ENCODE peak calls at places on chromosomes 1 and 21, in four cellular contexts. One of them, this sample, is unnamed.

GRCh38 chr1:8026153-8026975 is at the start of gene ERRFI1:
- DNase-seq in SK-N-SH: peak; percentile 98
- DNase-seq in ovary: peak; percentile 96
- DNase-seq in sigmoid colon: peak; percentile 98
- DNase-seq in this sample: peak; percentile 97

GRCh38 chr1:182507685-182508084 is 57.7 kb downstream of the RGSL1 start:
- DNase-seq in ovary: no peak
- DNase-seq in sigmoid colon: no peak
- DNase-seq in SK-N-SH: no peak
- DNase-seq in this sample: no peak

GRCh38 chr1:209688746-209689234 is 13.6 kb downstream of the G0S2 start:
- DNase-seq in sigmoid colon: no peak
- DNase-seq in ovary: no peak
- DNase-seq in SK-N-SH: no peak
- DNase-seq in this sample: no peak

GRCh38 chr1:54559111-54559548 is 11.1 kb downstream of the ACOT11 start:
- DNase-seq in sigmoid colon: no peak
- DNase-seq in SK-N-SH: no peak
- DNase-seq in ovary: no peak
- DNase-seq in this sample: no peak

GRCh38 chr1:116824631-116825399 is 70.6 kb downstream of the CD2 start:
- DNase-seq in SK-N-SH: peak; percentile 15
- DNase-seq in ovary: no peak
- DNase-seq in sigmoid colon: no peak
- DNase-seq in this sample: no peak

GRCh38 chr1:231550448-231550781 is 21.9 kb downstream of the TSNAX start:
- DNase-seq in SK-N-SH: peak; percentile 44
- DNase-seq in ovary: no peak
- DNase-seq in sigmoid colon: no peak
- DNase-seq in this sample: no peak

GRCh38 chr1:4307468-4307845 is 347.0 kb upstream of the AJAP1 start:
- DNase-seq in ovary: no peak
- DNase-seq in SK-N-SH: no peak
- DNase-seq in sigmoid colon: peak; percentile 51
- DNase-seq in this sample: peak; percentile 55

GRCh38 chr1:117324357-117324756 is 42.9 kb upstream of the MAN1A2 start:
- DNase-seq in sigmoid colon: no peak
- DNase-seq in ovary: no peak
- DNase-seq in SK-N-SH: no peak
- DNase-seq in this sample: no peak

GRCh38 chr1:31577515-31578191 is 1.3 kb downstream of the TINAGL1 start:
- DNase-seq in sigmoid colon: peak; percentile 78
- DNase-seq in SK-N-SH: no peak
- DNase-seq in ovary: no peak
- DNase-seq in this sample: no peak

GRCh38 chr1:91693542-91693941 is 192.4 kb downstream of the TGFBR3 start:
- DNase-seq in sigmoid colon: peak; percentile 75
- DNase-seq in ovary: peak; percentile 45
- DNase-seq in SK-N-SH: no peak
- DNase-seq in this sample: no peak

GRCh38 chr1:106072909-106073600 is 983.4 kb upstream of the PRMT6 start:
- DNase-seq in ovary: no peak
- DNase-seq in sigmoid colon: no peak
- DNase-seq in SK-N-SH: no peak
- DNase-seq in this sample: no peak

GRCh38 chr1:114081145-114082046 is 72.3 kb downstream of the SYT6 start:
- DNase-seq in ovary: peak; percentile 21
- DNase-seq in sigmoid colon: no peak
- DNase-seq in SK-N-SH: no peak
- DNase-seq in this sample: no peak

GRCh38 chr1:43358121-43358745 is 548 bp upstream of the CDC20 start:
- DNase-seq in ovary: no peak
- DNase-seq in sigmoid colon: no peak
- DNase-seq in SK-N-SH: peak; percentile 51
- DNase-seq in this sample: no peak

GRCh38 chr1:77415585-77415984 is 133.8 kb downstream of the AK5 start:
- DNase-seq in SK-N-SH: no peak
- DNase-seq in ovary: no peak
- DNase-seq in sigmoid colon: no peak
- DNase-seq in this sample: no peak

GRCh38 chr1:232974971-232975370 is 24.6 kb downstream of the NTPCR start:
- DNase-seq in ovary: no peak
- DNase-seq in SK-N-SH: no peak
- DNase-seq in sigmoid colon: no peak
- DNase-seq in this sample: no peak

GRCh38 chr21:36765229-36765628 is 66.3 kb downstream of the SIM2 start:
- DNase-seq in ovary: no peak
- DNase-seq in sigmoid colon: no peak
- DNase-seq in SK-N-SH: no peak
- DNase-seq in this sample: no peak

GRCh38 chr1:5751171-5751556 is 241.1 kb downstream of the NPHP4 start:
- DNase-seq in sigmoid colon: peak; percentile 30
- DNase-seq in SK-N-SH: no peak
- DNase-seq in ovary: no peak
- DNase-seq in this sample: no peak

GRCh38 chr1:235513495-235514366 is 9.5 kb upstream of the B3GALNT2 start:
- DNase-seq in ovary: peak; percentile 33
- DNase-seq in sigmoid colon: no peak
- DNase-seq in SK-N-SH: peak; percentile 55
- DNase-seq in this sample: no peak

GRCh38 chr1:84496498-84496897 is 9.7 kb upstream of the SPATA1 start:
- DNase-seq in SK-N-SH: no peak
- DNase-seq in ovary: no peak
- DNase-seq in sigmoid colon: no peak
- DNase-seq in this sample: no peak

GRCh38 chr1:101025283-101025679 is 303 bp downstream of the DPH5 start:
- DNase-seq in sigmoid colon: no peak
- DNase-seq in ovary: peak; percentile 14
- DNase-seq in SK-N-SH: peak; percentile 29
- DNase-seq in this sample: no peak

GRCh38 chr1:207050428-207050767 is 610 bp downstream of the YOD1 start:
- DNase-seq in ovary: no peak
- DNase-seq in SK-N-SH: no peak
- DNase-seq in sigmoid colon: no peak
- DNase-seq in this sample: no peak

GRCh38 chr1:160907976-160908375 is 23.0 kb upstream of the ITLN1 start:
- DNase-seq in sigmoid colon: no peak
- DNase-seq in ovary: peak; percentile 24
- DNase-seq in SK-N-SH: no peak
- DNase-seq in this sample: no peak

GRCh38 chr1:33634806-33635205 is 162.4 kb downstream of the ZSCAN20 start:
- DNase-seq in sigmoid colon: no peak
- DNase-seq in ovary: no peak
- DNase-seq in SK-N-SH: peak; percentile 41
- DNase-seq in this sample: no peak

GRCh38 chr1:34851431-34852105 is 8.0 kb downstream of the SMIM12 start:
- DNase-seq in ovary: peak; percentile 42
- DNase-seq in SK-N-SH: no peak
- DNase-seq in sigmoid colon: peak; percentile 71
- DNase-seq in this sample: no peak

GRCh38 chr1:1666526-1666925 is 7.7 kb upstream of the CDK11B start:
- DNase-seq in ovary: no peak
- DNase-seq in SK-N-SH: no peak
- DNase-seq in sigmoid colon: peak; percentile 48
- DNase-seq in this sample: peak; percentile 75

GRCh38 chr1:178871551-178872320 is 859 bp upstream of the ANGPTL1 start:
- DNase-seq in ovary: no peak
- DNase-seq in SK-N-SH: no peak
- DNase-seq in sigmoid colon: no peak
- DNase-seq in this sample: no peak

GRCh38 chr1:228465571-228466146 is 21.5 kb upstream of the RNF187 start:
- DNase-seq in SK-N-SH: no peak
- DNase-seq in sigmoid colon: no peak
- DNase-seq in ovary: no peak
- DNase-seq in this sample: no peak

GRCh38 chr1:29736582-29737188 is 500.4 kb downstream of the PTPRU start:
- DNase-seq in sigmoid colon: no peak
- DNase-seq in ovary: no peak
- DNase-seq in SK-N-SH: no peak
- DNase-seq in this sample: no peak

GRCh38 chr1:27668808-27669723 is 2.9 kb downstream of the IFI6 start:
- DNase-seq in SK-N-SH: peak; percentile 85
- DNase-seq in sigmoid colon: peak; percentile 85
- DNase-seq in ovary: peak; percentile 82
- DNase-seq in this sample: no peak

GRCh38 chr1:167573035-167573434 is 19.5 kb upstream of the CREG1 start:
- DNase-seq in SK-N-SH: no peak
- DNase-seq in ovary: no peak
- DNase-seq in sigmoid colon: no peak
- DNase-seq in this sample: no peak

GRCh38 chr1:39680751-39681150 is 8.8 kb upstream of the NT5C1A start:
- DNase-seq in sigmoid colon: no peak
- DNase-seq in SK-N-SH: no peak
- DNase-seq in ovary: no peak
- DNase-seq in this sample: no peak

GRCh38 chr1:43975249-43975961 is 645 bp downstream of the ATP6V0B start:
- DNase-seq in sigmoid colon: peak; percentile 85
- DNase-seq in SK-N-SH: no peak
- DNase-seq in ovary: peak; percentile 47
- DNase-seq in this sample: peak; percentile 84

GRCh38 chr1:11321656-11322491 is 48.9 kb downstream of the UBIAD1 start:
- DNase-seq in ovary: no peak
- DNase-seq in sigmoid colon: no peak
- DNase-seq in SK-N-SH: peak; percentile 64
- DNase-seq in this sample: no peak

GRCh38 chr1:64898107-64898861 is 68.1 kb downstream of the JAK1 start:
- DNase-seq in ovary: peak; percentile 89
- DNase-seq in SK-N-SH: no peak
- DNase-seq in sigmoid colon: peak; percentile 95
- DNase-seq in this sample: peak; percentile 90
- TF ChIP-seq EP300 in ovary: peak; percentile 61
- TF ChIP-seq EP300 in SK-N-SH: no peak
- TF ChIP-seq EP300 in sigmoid colon: peak; percentile 66
- TF ChIP-seq EP300 in this sample: no peak

GRCh38 chr1:109622895-109623294 is 3.3 kb downstream of the AMPD2 start:
- DNase-seq in sigmoid colon: no peak
- DNase-seq in ovary: peak; percentile 15
- DNase-seq in SK-N-SH: no peak
- DNase-seq in this sample: no peak

GRCh38 chr1:109625176-109625575 is 5.5 kb downstream of the AMPD2 start:
- DNase-seq in ovary: no peak
- DNase-seq in SK-N-SH: peak; percentile 21
- DNase-seq in sigmoid colon: no peak
- DNase-seq in this sample: no peak

GRCh38 chr1:109622103-109622892 is 2.7 kb downstream of the AMPD2 start:
- DNase-seq in ovary: no peak
- DNase-seq in SK-N-SH: no peak
- DNase-seq in sigmoid colon: no peak
- DNase-seq in this sample: no peak

GRCh38 chr1:109624215-109625010 is 4.8 kb downstream of the AMPD2 start:
- DNase-seq in sigmoid colon: no peak
- DNase-seq in ovary: no peak
- DNase-seq in SK-N-SH: peak; percentile 39
- DNase-seq in this sample: no peak

DNA sequence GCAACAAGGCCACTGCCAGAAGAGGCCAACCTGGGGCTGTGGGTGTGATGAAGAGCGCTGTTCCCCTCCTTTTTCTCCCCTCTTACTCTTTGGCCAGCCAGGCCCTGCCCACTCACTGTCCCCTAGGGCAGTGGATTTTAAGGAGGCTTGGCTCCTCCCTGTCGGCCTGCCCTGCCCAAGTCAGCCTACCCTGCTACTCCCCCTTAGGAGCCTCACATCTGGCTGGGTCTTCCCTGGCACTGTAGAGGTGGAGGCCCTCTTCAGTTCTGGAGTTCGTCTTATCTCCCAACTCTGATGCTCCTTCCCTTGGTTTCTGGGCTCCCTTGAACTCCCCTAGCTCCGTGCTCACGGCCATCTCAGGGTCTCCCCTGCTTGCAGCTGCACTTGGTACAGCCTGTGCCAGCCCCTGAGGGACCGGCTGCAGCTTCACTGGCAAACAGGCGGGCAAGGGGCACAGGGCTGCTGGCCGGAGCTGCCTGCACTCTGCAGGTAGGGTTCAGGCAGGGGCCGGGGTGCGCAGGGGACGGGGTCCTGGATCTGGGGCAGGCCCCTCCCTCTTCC is 4.0 kb downstream of the AMPD2 start:
- DNase-seq in ovary: peak; percentile 16
- DNase-seq in SK-N-SH: peak; percentile 73
- DNase-seq in sigmoid colon: no peak
- DNase-seq in this sample: no peak
- H3K4me3 ChIP-seq in ovary: no peak overlapping the region
- H3K4me3 ChIP-seq in SK-N-SH: no peak overlapping the region
- H3K4me3 ChIP-seq in sigmoid colon: no peak overlapping the region
- H3K4me3 ChIP-seq in this sample: peak overlapping the region; percentile 7

DNA sequence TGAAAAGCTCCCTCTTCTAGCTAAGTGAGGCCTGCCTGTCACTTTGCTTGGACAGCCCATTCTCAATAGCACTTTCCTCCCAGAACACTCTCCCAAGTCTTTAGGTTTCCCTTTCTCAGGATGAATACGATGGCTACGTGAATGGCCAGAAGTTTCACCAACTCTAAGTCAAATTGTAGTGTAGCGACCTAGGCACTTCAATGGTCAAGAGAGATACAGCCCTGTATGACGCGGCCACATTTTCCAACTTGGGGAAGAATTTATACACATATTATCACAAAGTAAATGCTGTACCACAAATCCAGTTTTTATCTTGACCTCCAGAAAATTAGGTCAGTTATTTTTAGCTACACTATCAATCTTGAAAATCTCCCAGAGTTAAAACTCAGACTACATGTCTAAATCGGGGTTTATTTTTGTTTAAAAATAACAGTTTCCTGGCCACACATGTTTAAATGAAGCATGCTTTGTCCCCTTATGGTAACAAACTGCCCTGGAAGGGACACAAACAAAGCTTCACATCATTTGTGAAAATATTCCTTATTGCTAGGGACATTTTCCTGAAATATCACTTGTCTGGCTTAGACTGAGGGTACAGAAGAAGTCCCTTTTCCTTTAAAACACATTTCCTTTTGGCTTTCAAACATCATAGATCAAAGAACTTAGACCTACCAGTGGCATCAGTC is 192.6 kb downstream of the GABPA start:
- DNase-seq in sigmoid colon: no peak
- DNase-seq in SK-N-SH: no peak
- DNase-seq in ovary: no peak
- DNase-seq in this sample: no peak
- TF ChIP-seq EP300 in sigmoid colon: no peak
- TF ChIP-seq EP300 in SK-N-SH: no peak
- TF ChIP-seq EP300 in ovary: no peak
- TF ChIP-seq EP300 in this sample: no peak

GRCh38 chr1:156895927-156896326 is 2.4 kb downstream of the PEAR1 start:
- DNase-seq in sigmoid colon: no peak
- DNase-seq in ovary: no peak
- DNase-seq in SK-N-SH: no peak
- DNase-seq in this sample: no peak

GRCh38 chr1:156893048-156893953 is at the start of gene PEAR1:
- DNase-seq in ovary: peak; percentile 77
- DNase-seq in SK-N-SH: no peak
- DNase-seq in sigmoid colon: peak; percentile 83
- DNase-seq in this sample: no peak

GRCh38 chr1:156895408-156895874 is 1.9 kb downstream of the PEAR1 start:
- DNase-seq in SK-N-SH: peak; percentile 60
- DNase-seq in ovary: no peak
- DNase-seq in sigmoid colon: no peak
- DNase-seq in this sample: no peak

GRCh38 chr1:156894001-156894400 is 483 bp downstream of the PEAR1 start:
- DNase-seq in SK-N-SH: no peak
- DNase-seq in ovary: no peak
- DNase-seq in sigmoid colon: no peak
- DNase-seq in this sample: no peak

GRCh38 chr1:156894711-156895407 is 1.3 kb downstream of the PEAR1 start:
- DNase-seq in ovary: peak; percentile 57
- DNase-seq in sigmoid colon: no peak
- DNase-seq in SK-N-SH: peak; percentile 48
- DNase-seq in this sample: no peak
- H3K4me3 ChIP-seq in ovary: peak overlapping the region; percentile 39
- H3K4me3 ChIP-seq in sigmoid colon: peak overlapping the region; percentile 44
- H3K4me3 ChIP-seq in SK-N-SH: no peak overlapping the region
- H3K4me3 ChIP-seq in this sample: peak overlapping the region; percentile 46